ENCODE peak calls at places on chromosomes 4 and X, in four cellular contexts. One of them, this sample, is unnamed.

GRCh38 chrX:130055103-130055502 is 55.2 kb downstream of the ELF4 start:
- DNase-seq in GM13976: no peak
- DNase-seq in mammary epithelial cell: no peak
- DNase-seq in tibial nerve: no peak
- DNase-seq in this sample: no peak

GRCh38 chr4:68373513-68373912 is 23.6 kb upstream of the YTHDC1 start:
- DNase-seq in GM13976: peak; percentile 52
- DNase-seq in mammary epithelial cell: no peak
- DNase-seq in tibial nerve: peak; percentile 32
- DNase-seq in this sample: peak; percentile 73

GRCh38 chr4:121726642-121727268 is 30.0 kb upstream of the ANXA5 start:
- DNase-seq in GM13976: peak; percentile 60
- DNase-seq in mammary epithelial cell: peak; percentile 62
- DNase-seq in tibial nerve: no peak
- DNase-seq in this sample: peak; percentile 74

GRCh38 chr4:87492617-87493016 is 36.6 kb downstream of the SPARCL1 start:
- DNase-seq in GM13976: no peak
- DNase-seq in mammary epithelial cell: no peak
- DNase-seq in tibial nerve: no peak
- DNase-seq in this sample: no peak

GRCh38 chr4:5510506-5510905 is 197.9 kb downstream of the EVC2 start:
- DNase-seq in GM13976: no peak
- DNase-seq in mammary epithelial cell: no peak
- DNase-seq in tibial nerve: no peak
- DNase-seq in this sample: no peak

GRCh38 chrX:45602151-45602550 is 401.5 kb upstream of the DIPK2B start:
- DNase-seq in GM13976: no peak
- DNase-seq in mammary epithelial cell: no peak
- DNase-seq in tibial nerve: no peak
- DNase-seq in this sample: no peak

GRCh38 chr4:158315706-158316105 is 105.4 kb downstream of the TMEM144 start:
- DNase-seq in GM13976: no peak
- DNase-seq in mammary epithelial cell: no peak
- DNase-seq in tibial nerve: no peak
- DNase-seq in this sample: no peak

GRCh38 chr4:159101983-159102622 is 776 bp upstream of the RAPGEF2 start:
- DNase-seq in GM13976: no peak
- DNase-seq in mammary epithelial cell: no peak
- DNase-seq in tibial nerve: no peak
- DNase-seq in this sample: no peak

GRCh38 chr4:156294577-156294976 is 340.9 kb upstream of the CTSO start:
- DNase-seq in GM13976: no peak
- DNase-seq in mammary epithelial cell: peak; percentile 69
- DNase-seq in tibial nerve: no peak
- DNase-seq in this sample: peak; percentile 84

GRCh38 chr4:184664445-184665210 is 15.1 kb downstream of the PRIMPOL start:
- DNase-seq in GM13976: no peak
- DNase-seq in mammary epithelial cell: no peak
- DNase-seq in tibial nerve: no peak
- DNase-seq in this sample: peak; percentile 36

GRCh38 chr4:3420606-3420955 is 21.2 kb upstream of the HGFAC start:
- DNase-seq in GM13976: no peak
- DNase-seq in mammary epithelial cell: no peak
- DNase-seq in tibial nerve: no peak
- DNase-seq in this sample: no peak

GRCh38 chr4:23614284-23614892 is 275.5 kb downstream of the PPARGC1A start:
- DNase-seq in GM13976: peak; percentile 26
- DNase-seq in mammary epithelial cell: peak; percentile 0
- DNase-seq in tibial nerve: no peak
- DNase-seq in this sample: peak; percentile 49

GRCh38 chrX:129842510-129843208 is 1.0 kb downstream of the ZDHHC9 start:
- DNase-seq in GM13976: no peak
- DNase-seq in mammary epithelial cell: peak; percentile 17
- DNase-seq in tibial nerve: no peak
- DNase-seq in this sample: peak; percentile 22

GRCh38 chr4:1356181-1356998 is 9.4 kb downstream of the UVSSA start:
- DNase-seq in GM13976: peak; percentile 80
- DNase-seq in mammary epithelial cell: peak; percentile 6
- DNase-seq in tibial nerve: no peak
- DNase-seq in this sample: peak; percentile 50

GRCh38 chr4:181685461-181685860 is 557.7 kb upstream of the TENM3 start:
- DNase-seq in GM13976: no peak
- DNase-seq in mammary epithelial cell: peak; percentile 19
- DNase-seq in tibial nerve: no peak
- DNase-seq in this sample: peak; percentile 56

GRCh38 chrX:9538544-9539045 is 73.7 kb downstream of the TBL1X start:
- DNase-seq in GM13976: no peak
- DNase-seq in mammary epithelial cell: no peak
- DNase-seq in tibial nerve: no peak
- DNase-seq in this sample: no peak

GRCh38 chrX:24294619-24295018 is 19.2 kb downstream of the SUPT20HL2 start:
- DNase-seq in GM13976: no peak
- DNase-seq in mammary epithelial cell: no peak
- DNase-seq in tibial nerve: no peak
- DNase-seq in this sample: no peak

GRCh38 chrX:38166478-38167083 is 54.1 kb downstream of the SRPX start:
- DNase-seq in GM13976: peak; percentile 20
- DNase-seq in mammary epithelial cell: no peak
- DNase-seq in tibial nerve: no peak
- DNase-seq in this sample: peak; percentile 38

GRCh38 chrX:65745992-65746391 is 78.5 kb downstream of the MSN start:
- DNase-seq in GM13976: no peak
- DNase-seq in mammary epithelial cell: no peak
- DNase-seq in tibial nerve: no peak
- DNase-seq in this sample: peak; percentile 24

GRCh38 chrX:31269914-31270313 is 198.1 kb upstream of the FTHL17 start:
- DNase-seq in GM13976: no peak
- DNase-seq in mammary epithelial cell: no peak
- DNase-seq in tibial nerve: no peak
- DNase-seq in this sample: no peak

GRCh38 chr4:124684301-124684700 is 28.2 kb downstream of the ANKRD50 start:
- DNase-seq in GM13976: no peak
- DNase-seq in mammary epithelial cell: peak; percentile 52
- DNase-seq in tibial nerve: no peak
- DNase-seq in this sample: peak; percentile 66

GRCh38 chrX:74519870-74520269 is 94.6 kb downstream of the RLIM start:
- DNase-seq in GM13976: no peak
- DNase-seq in mammary epithelial cell: no peak
- DNase-seq in tibial nerve: peak; percentile 13
- DNase-seq in this sample: no peak

GRCh38 chrX:23887448-23887847 is 20.3 kb downstream of the APOO start:
- DNase-seq in GM13976: no peak
- DNase-seq in mammary epithelial cell: no peak
- DNase-seq in tibial nerve: no peak
- DNase-seq in this sample: peak; percentile 33

GRCh38 chrX:45714864-45715263 is 514.2 kb upstream of the DIPK2B start:
- DNase-seq in GM13976: no peak
- DNase-seq in mammary epithelial cell: peak; percentile 64
- DNase-seq in tibial nerve: no peak
- DNase-seq in this sample: peak; percentile 66

GRCh38 chrX:105829006-105829405 is 6.7 kb downstream of the NRK start:
- DNase-seq in GM13976: no peak
- DNase-seq in mammary epithelial cell: no peak
- DNase-seq in tibial nerve: no peak
- DNase-seq in this sample: peak; percentile 2

GRCh38 chr4:96675916-96676315 is 836.0 kb downstream of the PDHA2 start:
- DNase-seq in GM13976: no peak
- DNase-seq in mammary epithelial cell: no peak
- DNase-seq in tibial nerve: no peak
- DNase-seq in this sample: no peak

GRCh38 chrX:154136627-154137161 is 7.3 kb upstream of the OPN1LW start:
- DNase-seq in GM13976: peak; percentile 78
- DNase-seq in mammary epithelial cell: peak; percentile 14
- DNase-seq in tibial nerve: peak; percentile 15
- DNase-seq in this sample: peak; percentile 33

GRCh38 chr4:98377626-98378025 is 116.4 kb downstream of the RAP1GDS1 start:
- DNase-seq in GM13976: no peak
- DNase-seq in mammary epithelial cell: no peak
- DNase-seq in tibial nerve: no peak
- DNase-seq in this sample: no peak

GRCh38 chrX:5823861-5824260 is 404.8 kb downstream of the NLGN4X start:
- DNase-seq in GM13976: no peak
- DNase-seq in mammary epithelial cell: no peak
- DNase-seq in tibial nerve: no peak
- DNase-seq in this sample: no peak